ENCODE peak calls at places on chromosomes 16 and 17, in eight cellular contexts. D, K, F, T, N, W, M and V are unnamed samples.

GRCh38 chr17:41864498-41864836 is 756 bp downstream of the KLHL11 start:
- DNase-seq in T (no peak), W (no peak), D (no peak), F (no peak), N (no peak), M (no peak), K (no peak), V (no peak)

GRCh38 chr17:58587713-58588117 is 73.3 kb upstream of the MTMR4 start:
- DNase-seq in K (peak; percentile 84), M (no peak), W (peak; percentile 47), T (peak; percentile 58), N (no peak), D (peak; percentile 0), F (peak; percentile 54), V (no peak)

GRCh38 chr17:46942441-46943217 is 19.7 kb downstream of the GOSR2 start:
- DNase-seq in W (peak; percentile 58), K (peak; percentile 82), M (no peak), F (peak; percentile 83), T (peak; percentile 89), N (no peak), D (peak; percentile 38), V (no peak)

GRCh38 chr16:64311241-64311640 is 810.6 kb downstream of the CDH11 start:
- DNase-seq in D (peak; percentile 6), W (no peak), M (no peak), F (peak; percentile 28), T (no peak), K (peak; percentile 48), N (no peak), V (peak; percentile 56)

GRCh38 chr17:46192484-46193245 is 564 bp downstream of the KANSL1 start:
- DNase-seq in T (peak; percentile 83), K (peak; percentile 47), D (no peak), F (peak; percentile 71), W (peak; percentile 74), M (no peak), N (no peak), V (no peak)

GRCh38 chr17:19305261-19305660 is 57.3 kb downstream of the B9D1 start:
- DNase-seq in T (no peak), M (no peak), K (no peak), N (no peak), D (no peak), F (no peak), W (no peak), V (no peak)

GRCh38 chr16:69270831-69271230 is 40.3 kb upstream of the VPS4A start:
- DNase-seq in K (no peak), D (no peak), W (no peak), T (peak; percentile 25), M (no peak), N (no peak), F (peak; percentile 63), V (no peak)

GRCh38 chr17:58960068-58960467 is 146.6 kb downstream of the TRIM37 start:
- DNase-seq in D (peak; percentile 82), K (peak; percentile 87), F (peak; percentile 82), T (peak; percentile 62), M (peak; percentile 5), W (peak; percentile 36), N (peak; percentile 84), V (peak; percentile 69)

GRCh38 chr17:34156741-34157589 is 98.1 kb upstream of the CCL2 start:
- DNase-seq in N (no peak), M (no peak), T (peak; percentile 13), K (no peak), F (no peak), D (no peak), W (no peak), V (no peak)

GRCh38 chr17:43028221-43028861 is 3.3 kb downstream of the RND2 start:
- DNase-seq in D (no peak), N (no peak), W (no peak), M (no peak), F (no peak), T (no peak), K (no peak), V (no peak)

GRCh38 chr17:50848039-50848438 is 12.7 kb downstream of the WFIKKN2 start:
- DNase-seq in M (no peak), K (no peak), T (no peak), D (no peak), W (no peak), F (no peak), N (no peak), V (no peak)
- TF ChIP-seq CTCF in M (no peak), K (peak; percentile 10), T (no peak), D (no peak), W (no peak), F (no peak), N (no peak), V (no peak)

DNA sequence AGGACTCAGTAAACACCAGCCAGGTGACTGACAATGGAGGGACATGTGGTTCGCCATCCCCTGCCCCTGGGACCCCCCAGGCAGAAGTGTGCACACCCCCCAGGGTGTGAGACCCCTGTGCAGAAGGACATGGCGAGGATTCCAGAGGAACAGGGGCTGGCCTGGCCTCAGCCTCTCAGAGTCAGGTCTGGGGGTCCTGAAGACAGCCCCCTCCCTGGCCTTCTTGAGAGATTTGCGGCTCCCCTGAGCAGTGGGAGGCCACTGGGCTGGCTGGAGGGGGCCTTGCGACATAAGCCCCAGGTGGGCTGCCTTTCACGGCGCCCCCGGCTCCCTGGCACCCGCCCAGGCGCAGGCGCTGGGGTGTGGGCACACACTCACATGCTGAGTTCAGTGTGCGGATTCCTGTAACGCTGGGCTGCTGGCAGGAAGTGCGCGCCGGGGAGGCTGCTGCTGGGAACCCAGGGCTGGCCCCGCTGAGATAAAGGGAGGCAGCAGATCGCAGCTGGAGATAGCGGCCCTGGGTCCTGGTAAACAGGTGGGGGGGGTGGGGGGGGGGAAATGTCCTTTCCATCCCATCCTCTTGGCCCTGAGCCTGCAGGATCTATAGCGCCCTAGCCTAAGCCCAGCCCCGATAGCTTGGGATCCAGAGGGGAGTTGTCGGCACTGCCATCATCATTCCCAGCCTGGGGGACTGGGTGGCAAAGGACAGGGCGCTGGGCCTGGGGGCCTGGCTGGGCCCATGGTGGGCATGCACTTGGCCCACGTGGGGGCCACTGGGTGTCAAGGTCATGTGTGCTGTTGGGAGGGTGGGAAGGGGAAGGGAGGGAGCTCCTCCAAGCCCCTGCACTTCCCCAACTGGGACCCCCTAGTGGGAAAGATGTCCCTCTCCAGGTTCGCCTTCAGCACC is 27.1 kb downstream of the TMEM235 start:
- DNase-seq in D (no peak), F (no peak), M (no peak), T (peak; percentile 77), W (peak; percentile 69), K (no peak), N (no peak), V (no peak)
- H3K4me3 ChIP-seq in D (no peak overlapping the region), F (no peak overlapping the region), M (no peak overlapping the region), T (no peak overlapping the region), W (no peak overlapping the region), K (no peak overlapping the region), N (no peak overlapping the region), V (no peak overlapping the region)

GRCh38 chr16:67936124-67936875 is at the start of gene PSMB10:
- DNase-seq in W (peak; percentile 52), D (peak; percentile 45), F (peak; percentile 70), N (no peak), M (no peak), K (no peak), T (peak; percentile 66), V (no peak)
- TF ChIP-seq CTCF in W (no peak), D (no peak), F (no peak), N (no peak), M (peak; percentile 8), K (no peak), T (no peak), V (no peak)

DNA sequence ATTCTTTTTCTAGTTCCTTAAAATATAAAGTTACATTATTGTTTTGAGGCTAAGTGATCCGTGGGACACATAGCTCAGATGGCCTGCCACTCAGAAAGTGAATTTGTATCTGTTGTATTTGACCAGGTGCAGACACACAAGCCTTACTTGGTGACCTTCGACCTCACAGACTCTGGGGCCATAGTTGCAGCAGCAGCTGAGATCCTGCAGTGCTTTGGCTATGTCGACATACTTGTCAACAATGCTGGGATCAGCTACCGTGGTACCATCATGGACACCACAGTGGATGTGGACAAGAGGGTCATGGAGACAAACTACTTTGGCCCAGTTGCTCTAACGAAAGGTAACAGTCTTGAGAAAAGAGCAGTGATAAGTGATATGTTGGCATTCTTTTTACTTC is 30.5 kb downstream of the TMEM11 start:
- DNase-seq in N (no peak), F (no peak), T (no peak), D (no peak), W (no peak), M (no peak), K (no peak), V (no peak)
- H3K4me3 ChIP-seq in N (no peak overlapping the region), F (no peak overlapping the region), T (no peak overlapping the region), D (no peak overlapping the region), W (no peak overlapping the region), M (no peak overlapping the region), K (no peak overlapping the region), V (no peak overlapping the region)